ENCODE peak calls at places on chromosomes 12 and 14, in seven cellular contexts. One of them, this sample, is unnamed.

GRCh38 chr14:92785601-92786426 is 8.3 kb upstream of the GOLGA5 start:
- DNase-seq in cardiac muscle cell: no peak
- DNase-seq in left kidney: no peak
- DNase-seq in NCI-H1694: no peak
- DNase-seq in stimulated activated CD4-positive, alpha-beta T cell treated with anti-CD3 and anti-CD28 coated beads, Interleukin-1b, Interleukin-23, amount 100 ng/mL, for 24 hours: no peak
- DNase-seq in heart right ventricle: peak; percentile 21
- DNase-seq in MG63: peak; percentile 17
- DNase-seq in this sample: no peak

GRCh38 chr12:92421701-92422100 is 276.1 kb upstream of the BTG1 start:
- DNase-seq in MG63: no peak
- DNase-seq in NCI-H1694: no peak
- DNase-seq in stimulated activated CD4-positive, alpha-beta T cell treated with anti-CD3 and anti-CD28 coated beads, Interleukin-1b, Interleukin-23, amount 100 ng/mL, for 24 hours: no peak
- DNase-seq in left kidney: no peak
- DNase-seq in cardiac muscle cell: no peak
- DNase-seq in heart right ventricle: no peak
- DNase-seq in this sample: no peak

GRCh38 chr14:105938959-105939358 is 412.6 kb downstream of the TMEM121 start:
- DNase-seq in cardiac muscle cell: no peak
- DNase-seq in MG63: no peak
- DNase-seq in stimulated activated CD4-positive, alpha-beta T cell treated with anti-CD3 and anti-CD28 coated beads, Interleukin-1b, Interleukin-23, amount 100 ng/mL, for 24 hours: no peak
- DNase-seq in NCI-H1694: no peak
- DNase-seq in heart right ventricle: no peak
- DNase-seq in left kidney: no peak
- DNase-seq in this sample: no peak

GRCh38 chr12:92961949-92962348 is 32.9 kb upstream of the EEA1 start:
- DNase-seq in cardiac muscle cell: no peak
- DNase-seq in heart right ventricle: no peak
- DNase-seq in NCI-H1694: no peak
- DNase-seq in MG63: peak; percentile 51
- DNase-seq in stimulated activated CD4-positive, alpha-beta T cell treated with anti-CD3 and anti-CD28 coated beads, Interleukin-1b, Interleukin-23, amount 100 ng/mL, for 24 hours: no peak
- DNase-seq in left kidney: no peak
- DNase-seq in this sample: no peak

GRCh38 chr12:84599539-84599938 is 313.1 kb downstream of the SLC6A15 start:
- DNase-seq in stimulated activated CD4-positive, alpha-beta T cell treated with anti-CD3 and anti-CD28 coated beads, Interleukin-1b, Interleukin-23, amount 100 ng/mL, for 24 hours: no peak
- DNase-seq in left kidney: no peak
- DNase-seq in NCI-H1694: no peak
- DNase-seq in MG63: no peak
- DNase-seq in cardiac muscle cell: no peak
- DNase-seq in heart right ventricle: no peak
- DNase-seq in this sample: no peak

GRCh38 chr12:6182279-6182898 is 17.8 kb upstream of the CD9 start:
- DNase-seq in NCI-H1694: peak; percentile 90
- DNase-seq in stimulated activated CD4-positive, alpha-beta T cell treated with anti-CD3 and anti-CD28 coated beads, Interleukin-1b, Interleukin-23, amount 100 ng/mL, for 24 hours: no peak
- DNase-seq in cardiac muscle cell: no peak
- DNase-seq in heart right ventricle: peak; percentile 69
- DNase-seq in MG63: no peak
- DNase-seq in left kidney: peak; percentile 84
- DNase-seq in this sample: no peak

GRCh38 chr14:31510222-31510621 is 22.4 kb upstream of the GPR33 start:
- DNase-seq in NCI-H1694: peak; percentile 37
- DNase-seq in left kidney: peak; percentile 24
- DNase-seq in cardiac muscle cell: peak; percentile 20
- DNase-seq in MG63: no peak
- DNase-seq in heart right ventricle: no peak
- DNase-seq in stimulated activated CD4-positive, alpha-beta T cell treated with anti-CD3 and anti-CD28 coated beads, Interleukin-1b, Interleukin-23, amount 100 ng/mL, for 24 hours: no peak
- DNase-seq in this sample: no peak

GRCh38 chr14:81784084-81784483 is 250.4 kb upstream of the SEL1L start:
- DNase-seq in NCI-H1694: no peak
- DNase-seq in MG63: peak; percentile 31
- DNase-seq in cardiac muscle cell: no peak
- DNase-seq in heart right ventricle: no peak
- DNase-seq in stimulated activated CD4-positive, alpha-beta T cell treated with anti-CD3 and anti-CD28 coated beads, Interleukin-1b, Interleukin-23, amount 100 ng/mL, for 24 hours: no peak
- DNase-seq in left kidney: no peak
- DNase-seq in this sample: no peak

GRCh38 chr12:111405856-111406473 is at the start of gene SH2B3:
- DNase-seq in heart right ventricle: peak; percentile 84
- DNase-seq in cardiac muscle cell: no peak
- DNase-seq in left kidney: no peak
- DNase-seq in NCI-H1694: no peak
- DNase-seq in MG63: peak; percentile 77
- DNase-seq in stimulated activated CD4-positive, alpha-beta T cell treated with anti-CD3 and anti-CD28 coated beads, Interleukin-1b, Interleukin-23, amount 100 ng/mL, for 24 hours: no peak
- DNase-seq in this sample: no peak

GRCh38 chr14:76537912-76538647 is 162.1 kb downstream of the ESRRB start:
- DNase-seq in cardiac muscle cell: no peak
- DNase-seq in MG63: no peak
- DNase-seq in NCI-H1694: no peak
- DNase-seq in heart right ventricle: no peak
- DNase-seq in stimulated activated CD4-positive, alpha-beta T cell treated with anti-CD3 and anti-CD28 coated beads, Interleukin-1b, Interleukin-23, amount 100 ng/mL, for 24 hours: no peak
- DNase-seq in left kidney: peak; percentile 45
- DNase-seq in this sample: no peak

GRCh38 chr14:61203059-61203753 is 77.9 kb downstream of the TMEM30B start:
- DNase-seq in MG63: no peak
- DNase-seq in left kidney: peak; percentile 82
- DNase-seq in heart right ventricle: no peak
- DNase-seq in stimulated activated CD4-positive, alpha-beta T cell treated with anti-CD3 and anti-CD28 coated beads, Interleukin-1b, Interleukin-23, amount 100 ng/mL, for 24 hours: no peak
- DNase-seq in cardiac muscle cell: no peak
- DNase-seq in NCI-H1694: no peak
- DNase-seq in this sample: no peak

GRCh38 chr14:33996450-33996849 is 45.6 kb upstream of the EGLN3 start:
- DNase-seq in heart right ventricle: no peak
- DNase-seq in MG63: no peak
- DNase-seq in stimulated activated CD4-positive, alpha-beta T cell treated with anti-CD3 and anti-CD28 coated beads, Interleukin-1b, Interleukin-23, amount 100 ng/mL, for 24 hours: no peak
- DNase-seq in left kidney: peak; percentile 58
- DNase-seq in NCI-H1694: no peak
- DNase-seq in cardiac muscle cell: no peak
- DNase-seq in this sample: no peak

GRCh38 chr12:46915082-46915481 is 89.3 kb upstream of the SLC38A4 start:
- DNase-seq in cardiac muscle cell: no peak
- DNase-seq in stimulated activated CD4-positive, alpha-beta T cell treated with anti-CD3 and anti-CD28 coated beads, Interleukin-1b, Interleukin-23, amount 100 ng/mL, for 24 hours: no peak
- DNase-seq in left kidney: no peak
- DNase-seq in heart right ventricle: no peak
- DNase-seq in NCI-H1694: no peak
- DNase-seq in MG63: peak; percentile 96
- DNase-seq in this sample: no peak

GRCh38 chr12:29591140-29592020 is 93.9 kb upstream of the OVCH1 start:
- DNase-seq in cardiac muscle cell: peak; percentile 57
- DNase-seq in left kidney: peak; percentile 91
- DNase-seq in heart right ventricle: no peak
- DNase-seq in NCI-H1694: no peak
- DNase-seq in MG63: peak; percentile 6
- DNase-seq in stimulated activated CD4-positive, alpha-beta T cell treated with anti-CD3 and anti-CD28 coated beads, Interleukin-1b, Interleukin-23, amount 100 ng/mL, for 24 hours: no peak
- DNase-seq in this sample: no peak

GRCh38 chr14:73567951-73568885 is 795 bp upstream of the ACOT2 start:
- DNase-seq in NCI-H1694: no peak
- DNase-seq in MG63: no peak
- DNase-seq in left kidney: peak; percentile 47
- DNase-seq in cardiac muscle cell: peak; percentile 0
- DNase-seq in heart right ventricle: no peak
- DNase-seq in stimulated activated CD4-positive, alpha-beta T cell treated with anti-CD3 and anti-CD28 coated beads, Interleukin-1b, Interleukin-23, amount 100 ng/mL, for 24 hours: no peak
- DNase-seq in this sample: no peak

GRCh38 chr14:38357557-38357956 is 101.7 kb upstream of the CLEC14A start:
- DNase-seq in left kidney: peak; percentile 6
- DNase-seq in stimulated activated CD4-positive, alpha-beta T cell treated with anti-CD3 and anti-CD28 coated beads, Interleukin-1b, Interleukin-23, amount 100 ng/mL, for 24 hours: no peak
- DNase-seq in NCI-H1694: no peak
- DNase-seq in MG63: peak; percentile 58
- DNase-seq in cardiac muscle cell: no peak
- DNase-seq in heart right ventricle: peak; percentile 25
- DNase-seq in this sample: no peak

GRCh38 chr14:56215180-56215579 is 97.0 kb downstream of the PELI2 start:
- DNase-seq in MG63: no peak
- DNase-seq in NCI-H1694: no peak
- DNase-seq in stimulated activated CD4-positive, alpha-beta T cell treated with anti-CD3 and anti-CD28 coated beads, Interleukin-1b, Interleukin-23, amount 100 ng/mL, for 24 hours: no peak
- DNase-seq in cardiac muscle cell: no peak
- DNase-seq in heart right ventricle: no peak
- DNase-seq in left kidney: no peak
- DNase-seq in this sample: no peak

GRCh38 chr14:35159742-35160409 is 37.5 kb downstream of the PRORP start:
- DNase-seq in cardiac muscle cell: no peak
- DNase-seq in heart right ventricle: no peak
- DNase-seq in NCI-H1694: no peak
- DNase-seq in left kidney: peak; percentile 16
- DNase-seq in stimulated activated CD4-positive, alpha-beta T cell treated with anti-CD3 and anti-CD28 coated beads, Interleukin-1b, Interleukin-23, amount 100 ng/mL, for 24 hours: no peak
- DNase-seq in MG63: no peak
- DNase-seq in this sample: no peak

GRCh38 chr14:49461529-49462401 is 124.4 kb downstream of the RPS29 start:
- DNase-seq in heart right ventricle: peak; percentile 31
- DNase-seq in cardiac muscle cell: peak; percentile 67
- DNase-seq in MG63: no peak
- DNase-seq in left kidney: peak; percentile 89
- DNase-seq in NCI-H1694: peak; percentile 78
- DNase-seq in stimulated activated CD4-positive, alpha-beta T cell treated with anti-CD3 and anti-CD28 coated beads, Interleukin-1b, Interleukin-23, amount 100 ng/mL, for 24 hours: peak; percentile 17
- DNase-seq in this sample: no peak

GRCh38 chr14:101074124-101075024 is 170.9 kb upstream of the RTL1 start:
- DNase-seq in left kidney: peak; percentile 34
- DNase-seq in NCI-H1694: no peak
- DNase-seq in cardiac muscle cell: no peak
- DNase-seq in MG63: no peak
- DNase-seq in stimulated activated CD4-positive, alpha-beta T cell treated with anti-CD3 and anti-CD28 coated beads, Interleukin-1b, Interleukin-23, amount 100 ng/mL, for 24 hours: no peak
- DNase-seq in heart right ventricle: no peak
- DNase-seq in this sample: peak; percentile 55

GRCh38 chr12:43310596-43310995 is 241.4 kb downstream of the ADAMTS20 start:
- DNase-seq in cardiac muscle cell: no peak
- DNase-seq in left kidney: no peak
- DNase-seq in heart right ventricle: no peak
- DNase-seq in NCI-H1694: no peak
- DNase-seq in MG63: no peak
- DNase-seq in stimulated activated CD4-positive, alpha-beta T cell treated with anti-CD3 and anti-CD28 coated beads, Interleukin-1b, Interleukin-23, amount 100 ng/mL, for 24 hours: no peak
- DNase-seq in this sample: no peak

GRCh38 chr12:65121049-65121955 is at the start of gene WIF1:
- DNase-seq in NCI-H1694: no peak
- DNase-seq in left kidney: peak; percentile 71
- DNase-seq in MG63: peak; percentile 52
- DNase-seq in cardiac muscle cell: peak; percentile 50
- DNase-seq in heart right ventricle: no peak
- DNase-seq in stimulated activated CD4-positive, alpha-beta T cell treated with anti-CD3 and anti-CD28 coated beads, Interleukin-1b, Interleukin-23, amount 100 ng/mL, for 24 hours: peak; percentile 4
- DNase-seq in this sample: no peak

GRCh38 chr14:88618476-88618875 is 55.6 kb downstream of the ZC3H14 start:
- DNase-seq in stimulated activated CD4-positive, alpha-beta T cell treated with anti-CD3 and anti-CD28 coated beads, Interleukin-1b, Interleukin-23, amount 100 ng/mL, for 24 hours: no peak
- DNase-seq in NCI-H1694: no peak
- DNase-seq in cardiac muscle cell: no peak
- DNase-seq in left kidney: no peak
- DNase-seq in heart right ventricle: no peak
- DNase-seq in MG63: no peak
- DNase-seq in this sample: no peak

GRCh38 chr14:77377502-77377844 is 294 bp downstream of the SAMD15 start:
- DNase-seq in left kidney: no peak
- DNase-seq in stimulated activated CD4-positive, alpha-beta T cell treated with anti-CD3 and anti-CD28 coated beads, Interleukin-1b, Interleukin-23, amount 100 ng/mL, for 24 hours: no peak
- DNase-seq in cardiac muscle cell: no peak
- DNase-seq in heart right ventricle: no peak
- DNase-seq in NCI-H1694: no peak
- DNase-seq in MG63: no peak
- DNase-seq in this sample: no peak

GRCh38 chr14:104117341-104118005 is 20.9 kb upstream of the KIF26A start:
- DNase-seq in stimulated activated CD4-positive, alpha-beta T cell treated with anti-CD3 and anti-CD28 coated beads, Interleukin-1b, Interleukin-23, amount 100 ng/mL, for 24 hours: no peak
- DNase-seq in cardiac muscle cell: no peak
- DNase-seq in heart right ventricle: no peak
- DNase-seq in NCI-H1694: no peak
- DNase-seq in MG63: no peak
- DNase-seq in left kidney: peak; percentile 38
- DNase-seq in this sample: no peak

GRCh38 chr14:101808020-101808641 is 46.6 kb downstream of the PPP2R5C start:
- DNase-seq in NCI-H1694: no peak
- DNase-seq in cardiac muscle cell: peak; percentile 50
- DNase-seq in left kidney: peak; percentile 57
- DNase-seq in MG63: peak; percentile 5
- DNase-seq in heart right ventricle: no peak
- DNase-seq in stimulated activated CD4-positive, alpha-beta T cell treated with anti-CD3 and anti-CD28 coated beads, Interleukin-1b, Interleukin-23, amount 100 ng/mL, for 24 hours: no peak
- DNase-seq in this sample: no peak

GRCh38 chr14:59631237-59631636 is 54.6 kb upstream of the CCDC175 start:
- DNase-seq in NCI-H1694: peak; percentile 18
- DNase-seq in heart right ventricle: no peak
- DNase-seq in cardiac muscle cell: no peak
- DNase-seq in left kidney: peak; percentile 12
- DNase-seq in MG63: no peak
- DNase-seq in stimulated activated CD4-positive, alpha-beta T cell treated with anti-CD3 and anti-CD28 coated beads, Interleukin-1b, Interleukin-23, amount 100 ng/mL, for 24 hours: no peak
- DNase-seq in this sample: no peak

GRCh38 chr12:111444706-111445310 is 39.1 kb downstream of the SH2B3 start:
- DNase-seq in left kidney: peak; percentile 41
- DNase-seq in NCI-H1694: no peak
- DNase-seq in MG63: no peak
- DNase-seq in heart right ventricle: peak; percentile 80
- DNase-seq in cardiac muscle cell: peak; percentile 61
- DNase-seq in stimulated activated CD4-positive, alpha-beta T cell treated with anti-CD3 and anti-CD28 coated beads, Interleukin-1b, Interleukin-23, amount 100 ng/mL, for 24 hours: peak; percentile 77
- DNase-seq in this sample: peak; percentile 65

GRCh38 chr12:46702581-46703344 is 123.0 kb downstream of the SLC38A4 start:
- DNase-seq in heart right ventricle: no peak
- DNase-seq in stimulated activated CD4-positive, alpha-beta T cell treated with anti-CD3 and anti-CD28 coated beads, Interleukin-1b, Interleukin-23, amount 100 ng/mL, for 24 hours: no peak
- DNase-seq in left kidney: no peak
- DNase-seq in cardiac muscle cell: no peak
- DNase-seq in MG63: peak; percentile 18
- DNase-seq in NCI-H1694: no peak
- DNase-seq in this sample: no peak

GRCh38 chr12:98868076-98868475 is 223.0 kb downstream of the APAF1 start:
- DNase-seq in heart right ventricle: no peak
- DNase-seq in MG63: no peak
- DNase-seq in NCI-H1694: no peak
- DNase-seq in stimulated activated CD4-positive, alpha-beta T cell treated with anti-CD3 and anti-CD28 coated beads, Interleukin-1b, Interleukin-23, amount 100 ng/mL, for 24 hours: no peak
- DNase-seq in cardiac muscle cell: no peak
- DNase-seq in left kidney: no peak
- DNase-seq in this sample: no peak

GRCh38 chr12:26845984-26846383 is 13.0 kb upstream of the ITPR2 start:
- DNase-seq in NCI-H1694: no peak
- DNase-seq in stimulated activated CD4-positive, alpha-beta T cell treated with anti-CD3 and anti-CD28 coated beads, Interleukin-1b, Interleukin-23, amount 100 ng/mL, for 24 hours: no peak
- DNase-seq in MG63: no peak
- DNase-seq in left kidney: peak; percentile 33
- DNase-seq in cardiac muscle cell: peak; percentile 56
- DNase-seq in heart right ventricle: peak; percentile 21
- DNase-seq in this sample: no peak

This sample was measured in type B pancreatic cell.